ENCODE peak calls at places on chromosome 12, in seven cellular contexts. One of them, this sample, is unnamed.

GRCh38 chr12:11731042-11731357 is 81.5 kb downstream of the ETV6 start:
- DNase-seq in keratinocyte: no peak
- DNase-seq in endothelial cell: no peak
- DNase-seq in cardiac muscle cell: no peak
- DNase-seq in left ventricle myocardium inferior: no peak
- DNase-seq in GM12865: no peak
- DNase-seq in transverse colon: no peak
- DNase-seq in this sample: no peak

GRCh38 chr12:49644620-49644994 is 21.2 kb downstream of the PRPF40B start:
- DNase-seq in transverse colon: peak; percentile 80
- DNase-seq in cardiac muscle cell: peak; percentile 86
- DNase-seq in endothelial cell: peak; percentile 81
- DNase-seq in left ventricle myocardium inferior: peak; percentile 79
- DNase-seq in keratinocyte: no peak
- DNase-seq in GM12865: peak; percentile 84
- DNase-seq in this sample: peak; percentile 71

GRCh38 chr12:87323369-87323768 is 705.8 kb downstream of the C12orf50 start:
- DNase-seq in keratinocyte: no peak
- DNase-seq in endothelial cell: no peak
- DNase-seq in transverse colon: no peak
- DNase-seq in GM12865: no peak
- DNase-seq in cardiac muscle cell: peak; percentile 92
- DNase-seq in left ventricle myocardium inferior: no peak
- DNase-seq in this sample: peak; percentile 8

GRCh38 chr12:93016752-93017350 is 87.8 kb upstream of the EEA1 start:
- DNase-seq in transverse colon: no peak
- DNase-seq in GM12865: no peak
- DNase-seq in left ventricle myocardium inferior: no peak
- DNase-seq in keratinocyte: no peak
- DNase-seq in cardiac muscle cell: no peak
- DNase-seq in endothelial cell: no peak
- DNase-seq in this sample: no peak

GRCh38 chr12:25529738-25530137 is 23.3 kb downstream of the LMNTD1 start:
- DNase-seq in keratinocyte: no peak
- DNase-seq in cardiac muscle cell: peak; percentile 20
- DNase-seq in transverse colon: no peak
- DNase-seq in GM12865: no peak
- DNase-seq in left ventricle myocardium inferior: no peak
- DNase-seq in endothelial cell: no peak
- DNase-seq in this sample: no peak

GRCh38 chr12:105229446-105229845 is 6.5 kb downstream of the APPL2 start:
- DNase-seq in transverse colon: no peak
- DNase-seq in keratinocyte: no peak
- DNase-seq in cardiac muscle cell: no peak
- DNase-seq in left ventricle myocardium inferior: no peak
- DNase-seq in GM12865: no peak
- DNase-seq in endothelial cell: no peak
- DNase-seq in this sample: no peak

GRCh38 chr12:101845312-101845711 is 14.6 kb upstream of the GNPTAB start:
- DNase-seq in left ventricle myocardium inferior: no peak
- DNase-seq in cardiac muscle cell: no peak
- DNase-seq in GM12865: no peak
- DNase-seq in transverse colon: no peak
- DNase-seq in keratinocyte: no peak
- DNase-seq in endothelial cell: no peak
- DNase-seq in this sample: no peak

GRCh38 chr12:101863971-101864370 is 13.4 kb upstream of the DRAM1 start:
- DNase-seq in keratinocyte: no peak
- DNase-seq in transverse colon: no peak
- DNase-seq in GM12865: no peak
- DNase-seq in left ventricle myocardium inferior: no peak
- DNase-seq in endothelial cell: no peak
- DNase-seq in cardiac muscle cell: no peak
- DNase-seq in this sample: no peak

GRCh38 chr12:57001448-57001906 is 4.9 kb downstream of the ZBTB39 start:
- DNase-seq in endothelial cell: peak; percentile 91
- DNase-seq in cardiac muscle cell: peak; percentile 77
- DNase-seq in keratinocyte: peak; percentile 23
- DNase-seq in transverse colon: peak; percentile 80
- DNase-seq in left ventricle myocardium inferior: peak; percentile 55
- DNase-seq in GM12865: peak; percentile 72
- DNase-seq in this sample: peak; percentile 69

GRCh38 chr12:51240971-51241370 is 2.3 kb downstream of the DAZAP2 start:
- DNase-seq in GM12865: no peak
- DNase-seq in keratinocyte: no peak
- DNase-seq in left ventricle myocardium inferior: no peak
- DNase-seq in transverse colon: no peak
- DNase-seq in endothelial cell: no peak
- DNase-seq in cardiac muscle cell: no peak
- DNase-seq in this sample: no peak

GRCh38 chr12:6292606-6293005 is 17.9 kb upstream of the PLEKHG6 start:
- DNase-seq in cardiac muscle cell: peak; percentile 76
- DNase-seq in transverse colon: no peak
- DNase-seq in GM12865: no peak
- DNase-seq in endothelial cell: no peak
- DNase-seq in left ventricle myocardium inferior: no peak
- DNase-seq in keratinocyte: no peak
- DNase-seq in this sample: peak; percentile 70

GRCh38 chr12:51941011-51941561 is 10.4 kb upstream of the ACVR1B start:
- DNase-seq in cardiac muscle cell: peak; percentile 78
- DNase-seq in keratinocyte: no peak
- DNase-seq in left ventricle myocardium inferior: no peak
- DNase-seq in transverse colon: no peak
- DNase-seq in GM12865: no peak
- DNase-seq in endothelial cell: no peak
- DNase-seq in this sample: no peak

GRCh38 chr12:57637364-57637763 is 4.4 kb upstream of the B4GALNT1 start:
- DNase-seq in GM12865: no peak
- DNase-seq in transverse colon: no peak
- DNase-seq in endothelial cell: no peak
- DNase-seq in keratinocyte: no peak
- DNase-seq in cardiac muscle cell: no peak
- DNase-seq in left ventricle myocardium inferior: no peak
- DNase-seq in this sample: no peak

GRCh38 chr12:124780752-124781685 is 82.6 kb downstream of the SCARB1 start:
- DNase-seq in keratinocyte: no peak
- DNase-seq in endothelial cell: no peak
- DNase-seq in GM12865: no peak
- DNase-seq in transverse colon: no peak
- DNase-seq in cardiac muscle cell: no peak
- DNase-seq in left ventricle myocardium inferior: no peak
- DNase-seq in this sample: no peak

GRCh38 chr12:49624919-49625577 is 1.7 kb downstream of the PRPF40B start:
- DNase-seq in keratinocyte: no peak
- DNase-seq in left ventricle myocardium inferior: no peak
- DNase-seq in endothelial cell: no peak
- DNase-seq in GM12865: no peak
- DNase-seq in transverse colon: no peak
- DNase-seq in cardiac muscle cell: peak; percentile 28
- DNase-seq in this sample: peak; percentile 91

GRCh38 chr12:93318720-93319522 is 58.8 kb upstream of the NUDT4 start:
- DNase-seq in cardiac muscle cell: no peak
- DNase-seq in transverse colon: no peak
- DNase-seq in left ventricle myocardium inferior: no peak
- DNase-seq in keratinocyte: no peak
- DNase-seq in GM12865: no peak
- DNase-seq in endothelial cell: no peak
- DNase-seq in this sample: no peak

GRCh38 chr12:12191008-12191407 is 75.8 kb downstream of the LRP6 start:
- DNase-seq in endothelial cell: no peak
- DNase-seq in transverse colon: no peak
- DNase-seq in GM12865: no peak
- DNase-seq in left ventricle myocardium inferior: no peak
- DNase-seq in keratinocyte: no peak
- DNase-seq in cardiac muscle cell: no peak
- DNase-seq in this sample: no peak

GRCh38 chr12:114032801-114033200 is 66.7 kb upstream of the RBM19 start:
- DNase-seq in GM12865: no peak
- DNase-seq in transverse colon: no peak
- DNase-seq in left ventricle myocardium inferior: no peak
- DNase-seq in cardiac muscle cell: no peak
- DNase-seq in endothelial cell: no peak
- DNase-seq in keratinocyte: no peak
- DNase-seq in this sample: no peak

GRCh38 chr12:49553512-49554088 is 14.3 kb downstream of the MCRS1 start:
- DNase-seq in transverse colon: no peak
- DNase-seq in GM12865: peak; percentile 48
- DNase-seq in keratinocyte: no peak
- DNase-seq in cardiac muscle cell: no peak
- DNase-seq in left ventricle myocardium inferior: no peak
- DNase-seq in endothelial cell: no peak
- DNase-seq in this sample: peak; percentile 65

GRCh38 chr12:64665506-64665905 is 55.2 kb downstream of the RASSF3 start:
- DNase-seq in cardiac muscle cell: peak; percentile 35
- DNase-seq in keratinocyte: no peak
- DNase-seq in transverse colon: peak; percentile 56
- DNase-seq in left ventricle myocardium inferior: no peak
- DNase-seq in GM12865: peak; percentile 85
- DNase-seq in endothelial cell: peak; percentile 23
- DNase-seq in this sample: no peak

GRCh38 chr12:47377414-47378221 is 297.9 kb upstream of the AMIGO2 start:
- DNase-seq in transverse colon: peak; percentile 86
- DNase-seq in cardiac muscle cell: peak; percentile 100
- DNase-seq in endothelial cell: no peak
- DNase-seq in left ventricle myocardium inferior: peak; percentile 96
- DNase-seq in GM12865: no peak
- DNase-seq in keratinocyte: no peak
- DNase-seq in this sample: peak; percentile 91

GRCh38 chr12:74415633-74416032 is 122.0 kb upstream of the ATXN7L3B start:
- DNase-seq in transverse colon: no peak
- DNase-seq in cardiac muscle cell: peak; percentile 22
- DNase-seq in endothelial cell: peak; percentile 14
- DNase-seq in left ventricle myocardium inferior: no peak
- DNase-seq in GM12865: peak; percentile 34
- DNase-seq in keratinocyte: no peak
- DNase-seq in this sample: peak; percentile 46

GRCh38 chr12:124626841-124627502 is 59.6 kb upstream of the NCOR2 start:
- DNase-seq in left ventricle myocardium inferior: peak; percentile 88
- DNase-seq in cardiac muscle cell: peak; percentile 88
- DNase-seq in GM12865: no peak
- DNase-seq in keratinocyte: no peak
- DNase-seq in endothelial cell: no peak
- DNase-seq in transverse colon: no peak
- DNase-seq in this sample: no peak

GRCh38 chr12:18246057-18246456 is 15.3 kb upstream of the PIK3C2G start:
- DNase-seq in transverse colon: no peak
- DNase-seq in keratinocyte: no peak
- DNase-seq in cardiac muscle cell: no peak
- DNase-seq in endothelial cell: no peak
- DNase-seq in GM12865: no peak
- DNase-seq in left ventricle myocardium inferior: no peak
- DNase-seq in this sample: no peak
- TF ChIP-seq CTCF in transverse colon: no peak
- TF ChIP-seq CTCF in keratinocyte: peak; percentile 37
- TF ChIP-seq CTCF in cardiac muscle cell: no peak
- TF ChIP-seq CTCF in endothelial cell: no peak
- TF ChIP-seq CTCF in GM12865: no peak
- TF ChIP-seq CTCF in left ventricle myocardium inferior: peak; percentile 3
- TF ChIP-seq CTCF in this sample: no peak

DNA sequence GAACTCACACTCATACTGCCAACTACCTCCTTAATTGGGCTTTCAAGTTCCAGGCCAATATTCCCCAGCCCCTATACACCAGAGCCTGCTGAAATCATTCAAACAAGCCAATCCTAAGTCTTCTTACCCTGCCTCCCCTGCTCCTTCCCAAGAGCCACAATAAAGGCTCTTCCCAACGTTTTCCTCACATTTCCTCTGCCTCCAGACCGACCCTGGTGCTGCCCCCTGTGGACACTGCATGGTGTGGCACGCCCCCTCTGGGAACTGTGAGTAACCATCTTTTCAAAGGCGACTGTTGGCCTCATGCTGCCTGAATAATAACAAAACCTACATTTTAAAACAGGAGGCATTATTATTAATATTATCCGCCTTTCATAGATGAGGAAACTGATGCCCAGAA is 111.6 kb upstream of the NOS1 start:
- DNase-seq in endothelial cell: peak; percentile 69
- DNase-seq in transverse colon: no peak
- DNase-seq in left ventricle myocardium inferior: no peak
- DNase-seq in keratinocyte: no peak
- DNase-seq in GM12865: no peak
- DNase-seq in cardiac muscle cell: no peak
- DNase-seq in this sample: peak; percentile 30
- TF ChIP-seq CTCF in endothelial cell: peak; percentile 69
- TF ChIP-seq CTCF in transverse colon: no peak
- TF ChIP-seq CTCF in left ventricle myocardium inferior: peak; percentile 46
- TF ChIP-seq CTCF in keratinocyte: peak; percentile 33
- TF ChIP-seq CTCF in GM12865: peak; percentile 19
- TF ChIP-seq CTCF in cardiac muscle cell: no peak
- TF ChIP-seq CTCF in this sample: no peak

DNA sequence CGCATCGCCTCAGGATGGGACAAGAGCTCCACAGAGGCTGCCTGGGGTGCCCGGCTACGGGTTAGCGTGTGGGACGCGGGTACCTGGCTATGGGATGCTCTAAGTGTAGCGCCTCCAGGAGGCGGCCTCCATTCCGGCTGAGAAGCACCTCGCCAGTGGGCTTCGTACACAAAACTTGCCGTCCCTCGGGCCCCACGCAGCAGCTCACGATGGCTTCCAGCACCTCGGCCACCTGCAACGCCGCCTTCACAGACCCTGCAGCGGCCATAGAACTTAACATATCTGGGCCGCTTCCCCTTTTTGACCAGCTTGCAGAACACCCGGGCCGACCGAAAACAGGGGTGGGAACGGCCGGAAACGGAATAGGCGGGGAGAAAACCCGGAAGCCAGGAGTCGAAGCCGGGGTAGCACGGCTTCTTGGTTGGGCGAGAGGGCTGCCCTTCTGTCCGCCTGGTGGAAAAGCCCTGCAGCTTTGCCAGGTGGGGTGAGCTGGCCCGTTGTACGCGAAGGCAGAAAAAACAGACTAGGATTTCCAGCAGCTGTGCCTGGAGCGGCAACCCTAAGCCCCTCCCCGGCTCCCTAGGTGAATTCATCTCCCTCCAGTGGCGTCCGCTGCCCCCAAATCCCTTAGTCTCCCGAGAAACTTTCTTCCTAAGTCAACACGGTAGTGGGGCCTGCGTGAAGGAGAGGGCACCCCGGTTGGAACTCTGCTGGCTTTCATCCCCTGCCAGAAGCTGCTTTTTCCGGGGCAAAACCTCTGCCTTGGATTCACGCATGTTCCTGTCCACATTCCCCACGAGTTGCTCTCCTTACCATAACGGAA is at the start of gene BBS10:
- DNase-seq in keratinocyte: no peak
- DNase-seq in transverse colon: peak; percentile 91
- DNase-seq in GM12865: peak; percentile 96
- DNase-seq in endothelial cell: peak; percentile 77
- DNase-seq in cardiac muscle cell: peak; percentile 96
- DNase-seq in left ventricle myocardium inferior: peak; percentile 92
- DNase-seq in this sample: peak; percentile 92
- TF ChIP-seq CTCF in keratinocyte: peak; percentile 74
- TF ChIP-seq CTCF in transverse colon: peak; percentile 54
- TF ChIP-seq CTCF in GM12865: peak; percentile 28
- TF ChIP-seq CTCF in endothelial cell: peak; percentile 44
- TF ChIP-seq CTCF in cardiac muscle cell: peak; percentile 58
- TF ChIP-seq CTCF in left ventricle myocardium inferior: peak; percentile 58
- TF ChIP-seq CTCF in this sample: peak; percentile 40

DNA sequence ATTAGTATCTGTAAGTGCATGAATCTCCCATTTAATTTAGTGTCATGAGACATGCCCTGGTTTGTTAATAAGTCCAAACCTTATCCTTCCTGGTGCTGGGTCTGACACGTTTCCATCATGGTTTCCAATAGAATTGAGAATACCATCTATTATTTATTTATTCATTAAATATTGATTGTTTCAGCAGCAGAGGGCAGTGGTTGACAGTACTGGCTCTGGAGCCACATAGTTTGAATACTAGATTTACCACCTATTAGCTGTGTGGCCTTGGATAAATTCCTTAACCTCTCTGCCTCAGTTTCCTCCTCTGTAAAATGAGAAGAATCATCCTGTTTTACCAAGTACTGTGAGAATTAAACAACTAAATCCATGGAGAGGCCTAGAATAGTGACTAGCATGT is 941 bp upstream of the STAB2 start:
- DNase-seq in left ventricle myocardium inferior: no peak
- DNase-seq in cardiac muscle cell: no peak
- DNase-seq in endothelial cell: no peak
- DNase-seq in GM12865: no peak
- DNase-seq in transverse colon: no peak
- DNase-seq in keratinocyte: no peak
- DNase-seq in this sample: peak; percentile 8
- TF ChIP-seq CTCF in left ventricle myocardium inferior: peak; percentile 34
- TF ChIP-seq CTCF in cardiac muscle cell: no peak
- TF ChIP-seq CTCF in endothelial cell: no peak
- TF ChIP-seq CTCF in GM12865: peak; percentile 7
- TF ChIP-seq CTCF in transverse colon: no peak
- TF ChIP-seq CTCF in keratinocyte: peak; percentile 17
- TF ChIP-seq CTCF in this sample: no peak